ENCODE peak calls at places on chromosomes 12 and 14, in ten cellular contexts. Y, I, C, X, G, P, Q, N, M and K are unnamed samples.

GRCh38 chr12:4143909-4144308 is 129.7 kb upstream of the CCND2 start:
- ATAC-seq in Y (no peak), I (no peak), C (no peak), X (no peak), G (no peak), P (no peak), Q (no peak), N (peak; percentile 36), M (no peak), K (no peak)

GRCh38 chr12:4015225-4016076 is 142.3 kb upstream of the PARP11 start:
- ATAC-seq in Y (no peak), I (no peak), C (no peak), X (peak; percentile 48), G (no peak), P (no peak), Q (no peak), N (no peak), M (no peak), K (no peak)

GRCh38 chr14:91892918-91893527 is 25.7 kb upstream of the TC2N start:
- ATAC-seq in Y (peak; percentile 47), I (no peak), C (peak; percentile 52), X (no peak), G (no peak), P (peak; percentile 91), Q (peak; percentile 53), N (peak; percentile 30), M (no peak), K (peak; percentile 55)

GRCh38 chr12:68420225-68421008 is 88.3 kb upstream of the MDM1 start:
- ATAC-seq in Y (peak; percentile 52), I (peak; percentile 75), C (peak; percentile 61), X (no peak), G (no peak), P (no peak), Q (peak; percentile 71), N (no peak), M (peak; percentile 74), K (peak; percentile 91)

GRCh38 chr14:23657959-23658470 is 21.9 kb downstream of the DHRS2 start:
- ATAC-seq in Y (no peak), I (peak; percentile 81), C (no peak), X (no peak), G (no peak), P (no peak), Q (no peak), N (no peak), M (no peak), K (no peak)

GRCh38 chr12:92421701-92422100 is 276.1 kb upstream of the BTG1 start:
- ATAC-seq in Y (no peak), I (no peak), C (no peak), X (no peak), G (no peak), P (no peak), Q (no peak), N (no peak), M (no peak), K (no peak)

GRCh38 chr14:86826641-86827040 is 1166.3 kb downstream of the GALC start:
- ATAC-seq in Y (no peak), I (no peak), C (no peak), X (no peak), G (no peak), P (no peak), Q (no peak), N (no peak), M (no peak), K (no peak)

GRCh38 chr14:74804219-74804825 is 41.2 kb downstream of the YLPM1 start:
- ATAC-seq in Y (peak; percentile 59), I (no peak), C (peak; percentile 77), X (no peak), G (peak; percentile 47), P (peak; percentile 73), Q (peak; percentile 44), N (peak; percentile 63), M (no peak), K (no peak)

GRCh38 chr12:197911-198695 is 15.9 kb downstream of the SLC6A12 start:
- ATAC-seq in Y (no peak), I (no peak), C (no peak), X (no peak), G (no peak), P (no peak), Q (no peak), N (no peak), M (no peak), K (no peak)

GRCh38 chr14:75370416-75371205 is 57.2 kb upstream of the JDP2 start:
- ATAC-seq in Y (no peak), I (no peak), C (no peak), X (peak; percentile 65), G (no peak), P (no peak), Q (no peak), N (no peak), M (no peak), K (no peak)

GRCh38 chr14:99502989-99503421 is 21.8 kb downstream of the CCNK start:
- ATAC-seq in Y (no peak), I (no peak), C (no peak), X (no peak), G (no peak), P (no peak), Q (no peak), N (no peak), M (no peak), K (no peak)

GRCh38 chr12:67578976-67579661 is 69.4 kb upstream of the DYRK2 start:
- ATAC-seq in Y (peak; percentile 88), I (no peak), C (peak; percentile 78), X (no peak), G (peak; percentile 77), P (no peak), Q (peak; percentile 70), N (peak; percentile 78), M (no peak), K (peak; percentile 88)

GRCh38 chr14:89899917-89900680 is 54.4 kb downstream of the EFCAB11 start:
- ATAC-seq in Y (no peak), I (no peak), C (no peak), X (no peak), G (no peak), P (peak; percentile 55), Q (no peak), N (no peak), M (no peak), K (no peak)

GRCh38 chr14:105076296-105076804 is 11.1 kb upstream of the GPR132 start:
- ATAC-seq in Y (no peak), I (no peak), C (no peak), X (peak; percentile 6), G (no peak), P (no peak), Q (no peak), N (no peak), M (peak; percentile 28), K (no peak)

GRCh38 chr12:80681786-80682185 is 25.6 kb upstream of the MYF6 start:
- ATAC-seq in Y (no peak), I (no peak), C (no peak), X (no peak), G (no peak), P (no peak), Q (no peak), N (no peak), M (no peak), K (no peak)